ENCODE peak calls at places on chromosomes 11 and 22, in eight cellular contexts. One of them, this sample, is unnamed.

GRCh38 chr11:65118097-65118837 is 766 bp upstream of the ZNHIT2 start:
- DNase-seq in WERI-Rb-1: no peak
- DNase-seq in activated CD4-positive, alpha-beta T cell treated with anti-CD3 and anti-CD28 coated beads, Interleukin-2, amount 50 U/mL, for 48 hours: no peak
- DNase-seq in endothelial cell: no peak
- DNase-seq in kidney: peak; percentile 22
- DNase-seq in stimulated activated CD4-positive, alpha-beta T cell treated with anti-CD3 and anti-CD28 coated beads, Interleukin-1b, Interleukin-23, amount 100 ng/mL, for 4 hours: no peak
- DNase-seq in activated naive CD4-positive, alpha-beta T cell: no peak
- DNase-seq in amniotic stem cell: no peak
- DNase-seq in this sample: no peak

GRCh38 chr22:30210235-30210831 is 36.2 kb downstream of the LIF start:
- DNase-seq in activated naive CD4-positive, alpha-beta T cell: no peak
- DNase-seq in amniotic stem cell: no peak
- DNase-seq in endothelial cell: no peak
- DNase-seq in kidney: no peak
- DNase-seq in WERI-Rb-1: no peak
- DNase-seq in activated CD4-positive, alpha-beta T cell treated with anti-CD3 and anti-CD28 coated beads, Interleukin-2, amount 50 U/mL, for 48 hours: no peak
- DNase-seq in stimulated activated CD4-positive, alpha-beta T cell treated with anti-CD3 and anti-CD28 coated beads, Interleukin-1b, Interleukin-23, amount 100 ng/mL, for 4 hours: no peak
- DNase-seq in this sample: no peak

GRCh38 chr22:38911434-38911833 is 39.4 kb upstream of the CBX6 start:
- DNase-seq in endothelial cell: no peak
- DNase-seq in amniotic stem cell: no peak
- DNase-seq in kidney: no peak
- DNase-seq in activated naive CD4-positive, alpha-beta T cell: no peak
- DNase-seq in stimulated activated CD4-positive, alpha-beta T cell treated with anti-CD3 and anti-CD28 coated beads, Interleukin-1b, Interleukin-23, amount 100 ng/mL, for 4 hours: no peak
- DNase-seq in WERI-Rb-1: no peak
- DNase-seq in activated CD4-positive, alpha-beta T cell treated with anti-CD3 and anti-CD28 coated beads, Interleukin-2, amount 50 U/mL, for 48 hours: no peak
- DNase-seq in this sample: no peak

GRCh38 chr22:29000641-29001040 is 61.0 kb downstream of the C22orf31 start:
- DNase-seq in amniotic stem cell: no peak
- DNase-seq in stimulated activated CD4-positive, alpha-beta T cell treated with anti-CD3 and anti-CD28 coated beads, Interleukin-1b, Interleukin-23, amount 100 ng/mL, for 4 hours: no peak
- DNase-seq in kidney: no peak
- DNase-seq in activated naive CD4-positive, alpha-beta T cell: no peak
- DNase-seq in WERI-Rb-1: no peak
- DNase-seq in endothelial cell: no peak
- DNase-seq in activated CD4-positive, alpha-beta T cell treated with anti-CD3 and anti-CD28 coated beads, Interleukin-2, amount 50 U/mL, for 48 hours: no peak
- DNase-seq in this sample: no peak

GRCh38 chr22:20625270-20625669 is 117.9 kb downstream of the MED15 start:
- DNase-seq in activated CD4-positive, alpha-beta T cell treated with anti-CD3 and anti-CD28 coated beads, Interleukin-2, amount 50 U/mL, for 48 hours: no peak
- DNase-seq in endothelial cell: no peak
- DNase-seq in activated naive CD4-positive, alpha-beta T cell: no peak
- DNase-seq in amniotic stem cell: no peak
- DNase-seq in stimulated activated CD4-positive, alpha-beta T cell treated with anti-CD3 and anti-CD28 coated beads, Interleukin-1b, Interleukin-23, amount 100 ng/mL, for 4 hours: no peak
- DNase-seq in kidney: no peak
- DNase-seq in WERI-Rb-1: no peak
- DNase-seq in this sample: no peak

GRCh38 chr11:19498986-19499669 is 213.5 kb upstream of the NAV2 start:
- DNase-seq in activated naive CD4-positive, alpha-beta T cell: no peak
- DNase-seq in amniotic stem cell: no peak
- DNase-seq in kidney: no peak
- DNase-seq in endothelial cell: no peak
- DNase-seq in stimulated activated CD4-positive, alpha-beta T cell treated with anti-CD3 and anti-CD28 coated beads, Interleukin-1b, Interleukin-23, amount 100 ng/mL, for 4 hours: no peak
- DNase-seq in WERI-Rb-1: no peak
- DNase-seq in activated CD4-positive, alpha-beta T cell treated with anti-CD3 and anti-CD28 coated beads, Interleukin-2, amount 50 U/mL, for 48 hours: no peak
- DNase-seq in this sample: no peak

GRCh38 chr11:128354476-128354875 is 232.9 kb downstream of the ETS1 start:
- DNase-seq in activated naive CD4-positive, alpha-beta T cell: no peak
- DNase-seq in activated CD4-positive, alpha-beta T cell treated with anti-CD3 and anti-CD28 coated beads, Interleukin-2, amount 50 U/mL, for 48 hours: no peak
- DNase-seq in kidney: no peak
- DNase-seq in amniotic stem cell: no peak
- DNase-seq in endothelial cell: no peak
- DNase-seq in WERI-Rb-1: no peak
- DNase-seq in stimulated activated CD4-positive, alpha-beta T cell treated with anti-CD3 and anti-CD28 coated beads, Interleukin-1b, Interleukin-23, amount 100 ng/mL, for 4 hours: no peak
- DNase-seq in this sample: no peak

GRCh38 chr11:36818410-36818809 is 220.4 kb upstream of the RAG2 start:
- DNase-seq in activated CD4-positive, alpha-beta T cell treated with anti-CD3 and anti-CD28 coated beads, Interleukin-2, amount 50 U/mL, for 48 hours: no peak
- DNase-seq in activated naive CD4-positive, alpha-beta T cell: no peak
- DNase-seq in endothelial cell: peak; percentile 29
- DNase-seq in stimulated activated CD4-positive, alpha-beta T cell treated with anti-CD3 and anti-CD28 coated beads, Interleukin-1b, Interleukin-23, amount 100 ng/mL, for 4 hours: no peak
- DNase-seq in amniotic stem cell: no peak
- DNase-seq in kidney: no peak
- DNase-seq in WERI-Rb-1: peak; percentile 34
- DNase-seq in this sample: no peak

GRCh38 chr11:129143335-129143734 is 48.8 kb downstream of the ARHGAP32 start:
- DNase-seq in WERI-Rb-1: no peak
- DNase-seq in activated naive CD4-positive, alpha-beta T cell: no peak
- DNase-seq in stimulated activated CD4-positive, alpha-beta T cell treated with anti-CD3 and anti-CD28 coated beads, Interleukin-1b, Interleukin-23, amount 100 ng/mL, for 4 hours: peak; percentile 1
- DNase-seq in kidney: peak; percentile 91
- DNase-seq in activated CD4-positive, alpha-beta T cell treated with anti-CD3 and anti-CD28 coated beads, Interleukin-2, amount 50 U/mL, for 48 hours: no peak
- DNase-seq in amniotic stem cell: peak; percentile 90
- DNase-seq in endothelial cell: no peak
- DNase-seq in this sample: no peak